ENCODE peak calls at places on chromosomes 12 and 14, in five cellular contexts. E is mucosa of gallbladder; Y is CD8-positive, alpha-beta memory T cell; P is globus pallidus; J is central memory CD4-positive, alpha-beta T cell. I is an unnamed sample.

GRCh38 chr12:52200783-52201519 is 9.1 kb upstream of the KRT80 start:
- DNase-seq in E (no peak), J (no peak), P (no peak), Y (no peak), I (no peak)

GRCh38 chr12:49582840-49583239 is 14.9 kb upstream of the MCRS1 start:
- DNase-seq in E (peak), J (no peak), P (no peak), Y (no peak), I (no peak)

GRCh38 chr12:85253823-85254222 is 26.2 kb upstream of the ALX1 start:
- DNase-seq in J (no peak), P (no peak), E (no peak), Y (no peak), I (no peak)

GRCh38 chr12:131121705-131122405 is 168.1 kb downstream of the ADGRD1 start:
- DNase-seq in P (no peak), J (no peak), E (no peak), Y (no peak), I (no peak)

GRCh38 chr14:32372154-32372553 is 43.1 kb downstream of the AKAP6 start:
- DNase-seq in E (no peak), J (no peak), P (no peak), Y (no peak), I (no peak)

GRCh38 chr14:78129375-78129774 is 40.8 kb upstream of the NRXN3 start:
- DNase-seq in J (no peak), Y (no peak), P (no peak), E (no peak), I (no peak)

GRCh38 chr12:34600592-34601462 is 578.5 kb downstream of the ALG10 start:
- DNase-seq in Y (no peak), E (no peak), P (no peak), J (no peak), I (no peak)

GRCh38 chr14:37187294-37187693 is 10.4 kb upstream of the MIPOL1 start:
- DNase-seq in Y (no peak), J (no peak), P (no peak), E (no peak), I (no peak)

GRCh38 chr14:54435500-54435981 is 5.6 kb downstream of the CNIH1 start:
- DNase-seq in E (no peak), Y (no peak), J (no peak), P (no peak), I (no peak)

GRCh38 chr12:28313631-28314030 is 123.4 kb downstream of the CCDC91 start:
- DNase-seq in P (peak), E (no peak), J (no peak), Y (no peak), I (no peak)

GRCh38 chr14:51453869-51454268 is 197.8 kb upstream of the FRMD6 start:
- DNase-seq in E (no peak), Y (no peak), P (no peak), J (no peak), I (peak)

GRCh38 chr14:24838945-24839616 is 205.1 kb upstream of the GZMB start:
- DNase-seq in Y (no peak), P (peak), E (no peak), J (no peak), I (peak)

GRCh38 chr12:116878567-116879508 is 2.4 kb downstream of the HRK start:
- DNase-seq in J (no peak), E (no peak), Y (no peak), P (no peak), I (no peak)

GRCh38 chr14:36553650-36554260 is 28.7 kb downstream of the NKX2-8 start:
- DNase-seq in J (no peak), E (no peak), Y (no peak), P (peak), I (peak)

GRCh38 chr12:28704477-28705169 is 444.5 kb upstream of the FAR2 start:
- DNase-seq in P (no peak), Y (no peak), J (no peak), E (no peak), I (no peak)

GRCh38 chr12:121657305-121658008 is 12.0 kb downstream of the MORN3 start:
- DNase-seq in E (no peak), J (no peak), Y (no peak), P (no peak), I (no peak)

GRCh38 chr12:2354151-2354991 is 301.6 kb downstream of the CACNA1C start:
- DNase-seq in J (no peak), E (no peak), Y (no peak), P (no peak), I (peak)

GRCh38 chr14:21825147-21825743 is 151.6 kb upstream of the OR4E1 start:
- DNase-seq in P (peak), E (no peak), J (peak), Y (no peak), I (no peak)

GRCh38 chr14:104743461-104744380 is 9.2 kb upstream of the SIVA1 start:
- DNase-seq in Y (no peak), E (no peak), P (peak), J (no peak), I (peak)

GRCh38 chr14:101017806-101018560 is 114.5 kb upstream of the RTL1 start:
- DNase-seq in Y (no peak), J (no peak), E (no peak), P (no peak), I (no peak)

GRCh38 chr14:56333361-56334279 is 215.4 kb downstream of the PELI2 start:
- DNase-seq in P (no peak), E (peak), Y (no peak), J (no peak), I (peak)

GRCh38 chr12:132761032-132761910 is at the start of gene ANKLE2:
- DNase-seq in E (no peak), Y (peak), J (peak), P (no peak), I (peak)

GRCh38 chr12:70840966-70841365 is 79.6 kb downstream of the PTPRR start:
- DNase-seq in J (no peak), Y (no peak), E (no peak), P (no peak), I (no peak)

GRCh38 chr12:85829391-85829790 is 6.8 kb downstream of the RASSF9 start:
- DNase-seq in E (no peak), P (no peak), Y (no peak), J (no peak), I (no peak)

GRCh38 chr12:211142-211465 is 2.9 kb downstream of the SLC6A12 start:
- DNase-seq in P (no peak), J (no peak), E (no peak), Y (no peak), I (no peak)

GRCh38 chr14:94697773-94698556 is 71.9 kb downstream of the GSC start:
- DNase-seq in E (no peak), P (no peak), J (no peak), Y (no peak), I (no peak)

GRCh38 chr14:75879031-75879430 is 102.8 kb downstream of the TGFB3 start:
- DNase-seq in Y (no peak), E (no peak), J (no peak), P (no peak), I (no peak)

GRCh38 chr14:56412453-56413434 is 166.9 kb upstream of the TMEM260 start:
- DNase-seq in P (no peak), E (no peak), Y (no peak), J (no peak), I (no peak)

GRCh38 chr12:30748150-30748549 is 6.6 kb downstream of the CAPRIN2 start:
- DNase-seq in Y (no peak), E (no peak), J (no peak), P (no peak), I (no peak)

GRCh38 chr12:64733857-64734256 is 25.3 kb downstream of the GNS start:
- DNase-seq in J (no peak), P (peak), E (no peak), Y (no peak), I (peak)

GRCh38 chr12:94074970-94075695 is 73.2 kb upstream of the PLXNC1 start:
- DNase-seq in Y (no peak), E (peak), J (no peak), P (peak), I (peak)

GRCh38 chr14:45426685-45427282 is 173.8 kb upstream of the MIS18BP1 start:
- DNase-seq in Y (no peak), J (peak), P (peak), E (no peak), I (peak)

GRCh38 chr14:104746071-104746545 is 6.8 kb upstream of the SIVA1 start:
- DNase-seq in E (no peak), J (no peak), Y (no peak), P (no peak), I (no peak)

GRCh38 chr12:105166736-105167135 is 59.2 kb downstream of the WASHC4 start:
- DNase-seq in E (no peak), P (no peak), Y (no peak), J (no peak), I (no peak)

GRCh38 chr14:21107360-21107781 is 6.5 kb downstream of the TMEM253 start:
- DNase-seq in P (no peak), Y (no peak), E (peak), J (no peak), I (no peak)

GRCh38 chr14:101505216-101505970 is 55.9 kb upstream of the DIO3 start:
- DNase-seq in Y (no peak), P (no peak), J (no peak), E (no peak), I (no peak)

GRCh38 chr12:95204141-95204866 is 13.0 kb downstream of the FGD6 start:
- DNase-seq in J (no peak), E (peak), P (no peak), Y (no peak), I (no peak)

GRCh38 chr14:22883191-22883976 is at the start of gene REM2:
- DNase-seq in E (no peak), P (no peak), Y (no peak), J (no peak), I (no peak)

GRCh38 chr14:23861666-23862065 is 91.9 kb upstream of the DHRS4 start:
- DNase-seq in E (no peak), Y (no peak), J (no peak), P (no peak), I (no peak)

GRCh38 chr12:110200124-110200417 is 75.9 kb downstream of the IFT81 start:
- DNase-seq in Y (no peak), P (no peak), J (no peak), E (no peak), I (no peak)

I was measured in Ammon's horn.